ENCODE peak calls at places on chromosomes 5 and 9, in seven cellular contexts. B is neuronal stem cell; S is fibroblast of lung; L is HCT116; Y is thoracic aorta; J is IMR-90; H is effector memory CD4-positive, alpha-beta T cell. N is an unnamed sample. For H3K4me1, the result is how much of the 10 kb centered on the place peaks cover.

GRCh38 chr5:126450388-126450787 is 27.2 kb downstream of the GRAMD2B start:
- DNase-seq in B (no peak), S (peak), Y (no peak), H (peak), L (no peak), J (no peak), N (no peak)

GRCh38 chr9:109880276-109881169 is 100.5 kb downstream of the PALM2AKAP2 start:
- DNase-seq in Y (no peak), H (no peak), B (peak), L (peak), J (peak), S (peak), N (no peak)

GRCh38 chr9:16303506-16303905 is 567.0 kb downstream of the BNC2 start:
- DNase-seq in Y (no peak), L (no peak), J (no peak), H (no peak), S (no peak), B (no peak), N (no peak)

GRCh38 chr5:139822553-139823425 is 27.2 kb downstream of the PSD2 start:
- DNase-seq in H (no peak), S (no peak), B (no peak), L (no peak), J (no peak), Y (no peak), N (no peak)

GRCh38 chr5:108212775-108213346 is 169.0 kb downstream of the FBXL17 start:
- DNase-seq in H (no peak), S (peak), Y (no peak), L (no peak), B (no peak), J (peak), N (no peak)

GRCh38 chr9:107312651-107313050 is 29.6 kb downstream of the RAD23B start:
- DNase-seq in B (no peak), H (no peak), S (peak), Y (no peak), J (peak), L (no peak), N (no peak)

GRCh38 chr9:76725885-76726284 is 38.4 kb upstream of the PCA3 start:
- DNase-seq in J (no peak), B (no peak), Y (no peak), H (no peak), S (no peak), L (no peak), N (no peak)

GRCh38 chr5:100119903-100120302 is 415.3 kb upstream of the FAM174A start:
- DNase-seq in B (no peak), S (no peak), H (no peak), Y (no peak), J (no peak), L (no peak), N (no peak)

GRCh38 chr5:154756871-154757646 is 1.9 kb downstream of the LARP1 start:
- DNase-seq in B (peak), H (peak), Y (no peak), S (peak), L (no peak), J (peak), N (no peak)

GRCh38 chr9:93822229-93822628 is 132.9 kb downstream of the BARX1 start:
- DNase-seq in L (no peak), B (no peak), J (no peak), Y (no peak), S (no peak), H (no peak), N (no peak)

GRCh38 chr5:125609011-125609410 is 814.2 kb upstream of the GRAMD2B start:
- DNase-seq in B (no peak), H (no peak), S (no peak), L (no peak), J (no peak), Y (no peak), N (no peak)

GRCh38 chr9:133532937-133533668 is 1.4 kb upstream of the ADAMTSL2 start:
- DNase-seq in S (peak), H (peak), L (peak), Y (no peak), B (peak), J (peak), N (peak)

GRCh38 chr5:79454043-79454442 is 59.9 kb downstream of the HOMER1 start:
- DNase-seq in L (no peak), J (no peak), Y (no peak), B (no peak), H (no peak), S (no peak), N (no peak)

GRCh38 chr5:108749130-108749861 is 1.6 kb downstream of the FER start:
- DNase-seq in J (no peak), Y (peak), H (no peak), B (no peak), L (no peak), S (peak), N (peak)

GRCh38 chr9:92820964-92821363 is 56.3 kb upstream of the BICD2 start:
- DNase-seq in Y (no peak), H (no peak), L (no peak), J (no peak), B (no peak), S (no peak), N (no peak)

GRCh38 chr5:143244000-143244736 is 159.3 kb downstream of the NR3C1 start:
- DNase-seq in J (peak), H (no peak), B (no peak), Y (peak), L (peak), S (peak), N (peak)

GRCh38 chr5:175385691-175386360 is 58.2 kb downstream of the DRD1 start:
- DNase-seq in B (no peak), J (peak), Y (no peak), H (no peak), L (no peak), S (peak), N (no peak)

GRCh38 chr9:135782946-135783345 is 81.0 kb downstream of the KCNT1 start:
- DNase-seq in J (no peak), B (no peak), S (no peak), H (no peak), L (no peak), Y (no peak), N (no peak)

GRCh38 chr5:64331597-64332277 is 166.1 kb downstream of the RNF180 start:
- DNase-seq in Y (peak), H (no peak), L (no peak), B (no peak), S (no peak), J (no peak), N (no peak)

GRCh38 chr5:43066231-43066798 is 26.2 kb upstream of the ANXA2R start:
- DNase-seq in J (peak), B (peak), S (peak), H (peak), Y (no peak), L (peak), N (no peak)

GRCh38 chr5:40689442-40689841 is 9.7 kb downstream of the PTGER4 start:
- DNase-seq in B (no peak), H (peak), J (peak), L (peak), S (peak), Y (no peak), N (no peak)

GRCh38 chr9:89359636-89360315 is 41.5 kb downstream of the SECISBP2 start:
- DNase-seq in Y (no peak), S (peak), H (no peak), J (peak), B (no peak), L (no peak), N (no peak)

GRCh38 chr5:23507278-23507685 is at the start of gene PRDM9:
- DNase-seq in Y (no peak), B (no peak), J (no peak), S (peak), H (no peak), L (no peak), N (peak)

GRCh38 chr9:104856413-104856941 is 71.5 kb downstream of the ABCA1 start:
- DNase-seq in Y (no peak), B (no peak), L (no peak), S (no peak), H (no peak), J (peak), N (no peak)

GRCh38 chr5:5421149-5421960 is 1.1 kb upstream of the ICE1 start:
- DNase-seq in L (no peak), Y (no peak), J (peak), B (peak), H (no peak), S (peak), N (peak)

GRCh38 chr5:14366763-14367162 is 214.8 kb upstream of the OTULINL start:
- DNase-seq in Y (no peak), H (no peak), B (no peak), L (no peak), S (no peak), J (no peak), N (no peak)

GRCh38 chr5:949275-949543 is 56.5 kb downstream of the TRIP13 start:
- DNase-seq in S (no peak), L (no peak), H (no peak), Y (no peak), J (no peak), B (no peak), N (no peak)

GRCh38 chr5:153565822-153566221 is 75.4 kb downstream of the GRIA1 start:
- DNase-seq in H (no peak), B (no peak), Y (no peak), S (peak), J (peak), L (no peak), N (no peak)

GRCh38 chr5:149435660-149436059 is 56.6 kb upstream of the IL17B start:
- DNase-seq in J (no peak), B (no peak), Y (no peak), H (no peak), S (no peak), L (no peak), N (no peak)
- H3K4me1 ChIP-seq in J (under half), B (under half), Y (under half), H (under half), S (under half), L (under half), N (under half)

DNA sequence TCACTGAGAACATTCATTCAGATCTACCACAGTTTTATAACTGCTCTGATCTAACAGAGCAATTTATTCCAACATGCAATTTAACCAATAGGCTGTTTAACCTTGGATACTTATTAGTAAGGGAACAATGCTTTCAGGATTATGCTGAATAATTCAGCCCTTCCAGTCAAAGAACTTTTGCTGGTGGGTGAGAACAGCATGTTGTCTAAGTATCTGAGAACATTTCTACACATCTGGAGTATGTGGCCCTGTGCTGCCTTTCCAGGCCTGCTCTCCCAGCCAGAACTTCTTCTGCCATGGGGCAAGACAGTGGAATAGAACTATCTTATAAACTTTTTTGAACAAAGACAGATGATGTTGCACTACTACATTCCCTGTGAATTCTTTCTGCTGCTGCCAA is 55.8 kb downstream of the NFIB start:
- DNase-seq in S (no peak), H (no peak), B (no peak), J (no peak), Y (no peak), L (no peak), N (no peak)
- H3K27ac ChIP-seq in S (no peak), H (no peak), B (no peak), J (no peak), Y (peak), L (no peak), N (peak)

GRCh38 chr9:127173063-127173462 is 50.6 kb upstream of the ANGPTL2 start:
- DNase-seq in J (no peak), S (no peak), L (no peak), H (no peak), Y (no peak), B (no peak), N (no peak)
- H3K4me1 ChIP-seq in J (under half), S (under half), L (under half), H (under half), Y (under half), B (under half), N (under half)

GRCh38 chr9:20788526-20789421 is 104.7 kb downstream of the FOCAD start:
- DNase-seq in B (no peak), H (no peak), S (peak), L (no peak), Y (no peak), J (no peak), N (no peak)
- H3K27ac ChIP-seq in B (no peak), H (no peak), S (no peak), L (no peak), Y (no peak), J (no peak), N (no peak)

GRCh38 chr9:4937436-4937835 is 47.6 kb upstream of the JAK2 start:
- DNase-seq in Y (no peak), H (no peak), S (no peak), B (no peak), L (no peak), J (no peak), N (no peak)

GRCh38 chr9:4933861-4934260 is 51.2 kb upstream of the JAK2 start:
- DNase-seq in J (no peak), S (no peak), B (no peak), H (no peak), L (no peak), Y (no peak), N (no peak)

GRCh38 chr9:4936823-4937222 is 48.2 kb upstream of the JAK2 start:
- DNase-seq in B (no peak), H (no peak), Y (no peak), J (no peak), S (no peak), L (no peak), N (no peak)

GRCh38 chr9:4934976-4935672 is 49.9 kb upstream of the JAK2 start:
- DNase-seq in Y (no peak), S (peak), H (no peak), L (no peak), J (no peak), B (peak), N (no peak)

GRCh38 chr9:4936277-4936676 is 48.8 kb upstream of the JAK2 start:
- DNase-seq in H (no peak), J (no peak), S (no peak), Y (no peak), B (no peak), L (no peak), N (no peak)
- H3K4me1 ChIP-seq in H (under half), J (under half), S (under half), Y (half or more), B (under half), L (under half), N (under half)

GRCh38 chr5:113249216-113249615 is 185.6 kb downstream of the TSSK1B start:
- DNase-seq in H (no peak), L (no peak), Y (no peak), J (peak), S (no peak), B (no peak), N (no peak)
- H3K27ac ChIP-seq in H (no peak), L (no peak), Y (no peak), J (peak), S (peak), B (no peak), N (peak)

GRCh38 chr9:71115448-71115975 is 5.9 kb downstream of the TRPM3 start:
- DNase-seq in L (no peak), B (no peak), J (no peak), S (no peak), Y (no peak), H (no peak), N (no peak)
- H3K4me1 ChIP-seq in L (under half), B (under half), J (under half), S (under half), Y (under half), H (under half), N (under half)

GRCh38 chr5:34762321-34762871 is 76.6 kb upstream of the TTC23L start:
- DNase-seq in L (no peak), H (no peak), B (no peak), S (peak), J (peak), Y (no peak), N (peak)
- H3K27ac ChIP-seq in L (no peak), H (no peak), B (no peak), S (peak), J (peak), Y (peak), N (peak)